ENCODE peak calls at places on chromosomes 13 and 19, in four cellular contexts. I, K, R and S are unnamed samples.

GRCh38 chr13:31208554-31209122 is 8.9 kb downstream of the B3GLCT start:
- DNase-seq in I (no peak), K (no peak), R (no peak), S (no peak)

GRCh38 chr19:355134-355533 is 10.5 kb upstream of the MIER2 start:
- DNase-seq in I (no peak), K (no peak), R (no peak), S (no peak)

GRCh38 chr13:113918580-113918979 is 54.7 kb upstream of the GAS6 start:
- DNase-seq in I (no peak), K (no peak), R (no peak), S (no peak)

GRCh38 chr19:8922591-8922990 is 87.6 kb downstream of the MUC16 start:
- DNase-seq in I (no peak), K (no peak), R (no peak), S (no peak)

GRCh38 chr13:40149611-40150283 is 494.3 kb downstream of the COG6 start:
- DNase-seq in I (no peak), K (peak), R (no peak), S (no peak)

GRCh38 chr19:913080-913748 is at the start of gene R3HDM4:
- DNase-seq in I (peak), K (peak), R (peak), S (peak)

GRCh38 chr19:13796301-13797057 is 1.2 kb downstream of the ZSWIM4 start:
- DNase-seq in I (no peak), K (peak), R (no peak), S (no peak)

GRCh38 chr13:94369862-94370491 is 109.5 kb downstream of the DCT start:
- DNase-seq in I (no peak), K (peak), R (no peak), S (no peak)

GRCh38 chr13:89704040-89704439 is 1643.4 kb upstream of the MIR17HG start:
- DNase-seq in I (no peak), K (no peak), R (no peak), S (no peak)

GRCh38 chr13:111460548-111461444 is 140.4 kb downstream of the TEX29 start:
- DNase-seq in I (peak), K (peak), R (no peak), S (no peak)

GRCh38 chr13:114024603-114025431 is 50.9 kb upstream of the C13orf46 start:
- DNase-seq in I (no peak), K (no peak), R (no peak), S (peak)

GRCh38 chr19:51524661-51525264 is 6.7 kb downstream of the SIGLEC6 start:
- DNase-seq in I (no peak), K (no peak), R (no peak), S (no peak)

GRCh38 chr13:30722361-30722760 is 13.0 kb upstream of the ALOX5AP start:
- DNase-seq in I (no peak), K (no peak), R (no peak), S (no peak)

DNA sequence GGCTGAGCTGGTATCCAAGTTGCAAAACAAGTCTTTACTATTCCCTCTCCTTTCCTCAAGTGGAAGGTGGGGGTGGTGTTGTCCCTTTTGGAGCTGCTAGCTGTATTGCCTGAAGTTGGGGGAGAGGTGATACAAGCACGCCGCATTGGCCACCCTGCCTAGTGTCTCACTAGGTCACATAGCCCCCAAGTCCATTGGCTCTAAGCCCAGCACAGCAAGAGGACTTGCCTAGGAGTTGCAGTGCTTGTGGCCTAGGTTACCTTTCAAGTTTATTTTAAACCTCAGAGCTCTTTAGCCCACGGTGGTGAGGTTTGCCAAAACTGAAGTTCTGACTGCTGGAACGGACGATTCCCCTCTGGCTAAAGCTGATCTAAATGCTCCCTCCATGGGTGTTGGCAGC is 5.3 kb upstream of the DNAJC3 start:
- DNase-seq in I (no peak), K (no peak), R (no peak), S (no peak)
- TF ChIP-seq CTCF in I (no peak), K (no peak), R (no peak), S (no peak)

GRCh38 chr13:110415669-110416068 is 108.6 kb downstream of the COL4A2 start:
- DNase-seq in I (no peak), K (peak), R (no peak), S (no peak)
- TF ChIP-seq CTCF in I (no peak), K (no peak), R (no peak), S (no peak)

DNA sequence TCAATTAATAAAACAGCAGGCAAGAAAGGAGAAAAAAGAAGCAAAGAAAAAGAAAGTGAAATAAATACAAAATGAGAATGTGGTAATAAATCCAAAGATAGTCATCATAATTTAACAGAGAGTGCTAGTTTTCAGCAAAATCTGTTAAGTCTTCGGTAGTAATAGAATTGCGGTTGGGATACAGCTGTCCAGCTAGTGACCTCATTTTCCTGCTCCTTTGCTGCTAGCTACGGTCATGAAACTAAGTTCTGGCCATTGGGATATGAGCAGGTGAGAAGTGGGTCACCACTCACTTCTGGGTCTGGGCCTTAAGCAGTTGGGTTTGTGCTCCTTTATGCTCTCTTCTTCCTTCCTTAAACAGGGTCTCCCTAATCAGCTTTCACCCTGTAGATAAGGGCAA is 11.7 kb upstream of the DGKH start:
- DNase-seq in I (no peak), K (no peak), R (no peak), S (no peak)
- TF ChIP-seq CTCF in I (no peak), K (no peak), R (no peak), S (no peak)

GRCh38 chr13:33815011-33815550 is 2.9 kb upstream of the RFC3 start:
- DNase-seq in I (no peak), K (no peak), R (no peak), S (no peak)

GRCh38 chr13:33816912-33817311 is 1.0 kb upstream of the RFC3 start:
- DNase-seq in I (no peak), K (no peak), R (no peak), S (no peak)

GRCh38 chr13:33817513-33817842 is 471 bp upstream of the RFC3 start:
- DNase-seq in I (no peak), K (no peak), R (no peak), S (no peak)

DNA sequence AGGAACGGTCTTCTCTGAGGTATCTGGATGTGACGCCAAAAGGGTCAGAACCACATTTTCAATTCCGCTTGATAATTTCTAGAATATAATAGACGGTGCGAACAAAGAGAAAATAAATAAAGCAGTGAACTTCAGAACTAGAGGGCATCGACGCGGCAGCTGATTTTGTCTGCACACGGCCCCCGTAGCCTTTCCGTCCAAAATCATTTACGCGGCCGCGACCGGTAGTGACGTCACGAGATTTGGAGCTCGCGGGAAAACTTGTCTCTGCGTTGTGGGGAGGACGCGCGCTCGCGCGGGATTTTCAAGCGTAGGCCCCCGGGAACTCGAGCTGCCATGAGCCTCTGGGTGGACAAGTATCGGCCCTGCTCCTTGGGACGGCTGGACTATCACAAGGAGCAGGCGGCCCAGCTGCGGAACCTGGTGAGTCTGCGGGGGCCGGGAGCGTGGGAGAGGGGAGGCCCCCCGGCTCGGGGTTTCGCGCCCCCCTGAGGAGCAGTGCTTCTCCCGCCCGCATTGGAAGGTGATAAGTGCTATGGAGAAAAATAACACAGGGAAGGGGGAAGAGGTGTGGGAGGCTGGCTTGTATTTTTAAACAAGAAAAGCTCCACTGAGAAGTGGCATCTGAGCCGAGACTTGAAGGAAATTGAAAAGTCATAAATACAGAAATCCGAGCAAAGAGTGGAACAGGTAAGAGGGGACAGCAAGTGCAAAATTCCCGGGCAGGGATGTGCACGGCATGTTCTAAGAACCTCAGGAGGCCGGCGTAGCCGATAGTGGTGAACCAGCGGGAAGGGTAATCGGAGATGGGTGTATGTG is at the start of gene RFC3:
- DNase-seq in I (peak), K (peak), R (peak), S (peak)
- TF ChIP-seq CTCF in I (no peak), K (no peak), R (no peak), S (no peak)

GRCh38 chr13:46603165-46603603 is 50.2 kb downstream of the LRCH1 start:
- DNase-seq in I (no peak), K (no peak), R (no peak), S (no peak)
- TF ChIP-seq CTCF in I (peak), K (peak), R (peak), S (no peak)

GRCh38 chr13:108176685-108177274 is 38.6 kb downstream of the LIG4 start:
- DNase-seq in I (peak), K (no peak), R (no peak), S (peak)
- TF ChIP-seq CTCF in I (peak), K (no peak), R (peak), S (no peak)

DNA sequence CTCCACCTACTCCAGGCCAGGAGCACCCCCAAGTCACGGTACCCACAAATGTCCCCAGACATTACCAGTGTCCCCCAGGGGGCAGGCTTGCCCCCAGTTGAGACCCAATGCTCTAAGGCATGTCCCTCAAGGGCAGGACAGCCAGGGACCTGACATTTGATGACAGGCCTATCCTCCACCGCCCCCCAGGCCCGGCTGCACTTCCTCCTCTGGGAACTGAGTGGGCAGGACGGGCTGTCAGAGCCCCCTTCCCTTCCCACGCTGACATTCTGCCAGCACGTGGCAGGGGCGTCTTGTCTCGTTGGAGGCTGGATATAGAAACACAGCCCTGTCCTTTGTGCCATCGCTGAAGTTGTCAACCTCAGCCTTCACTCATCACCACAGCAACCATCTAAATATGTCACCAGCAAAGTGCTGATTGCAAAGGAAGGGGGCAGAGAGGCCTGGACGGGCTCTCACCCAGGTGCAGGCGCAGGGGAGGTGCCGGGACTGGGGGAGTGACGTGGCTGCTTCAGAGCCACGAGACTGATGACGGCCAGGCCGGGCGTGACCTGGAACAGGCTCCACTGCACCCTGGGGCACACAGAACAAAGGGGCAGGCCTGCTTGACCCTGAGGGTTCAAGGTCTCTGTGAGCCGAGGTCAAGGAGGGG is 38.4 kb downstream of the GNG7 start:
- DNase-seq in I (peak), K (peak), R (no peak), S (peak)
- TF ChIP-seq CTCF in I (no peak), K (peak), R (no peak), S (no peak)

GRCh38 chr13:20473139-20473538 is 52.5 kb downstream of the CRYL1 start:
- DNase-seq in I (no peak), K (no peak), R (no peak), S (no peak)

GRCh38 chr13:20477394-20477793 is 48.3 kb downstream of the CRYL1 start:
- DNase-seq in I (no peak), K (no peak), R (no peak), S (no peak)

GRCh38 chr13:20473888-20474287 is 51.8 kb downstream of the CRYL1 start:
- DNase-seq in I (no peak), K (no peak), R (no peak), S (no peak)

GRCh38 chr13:20474515-20474914 is 51.1 kb downstream of the CRYL1 start:
- DNase-seq in I (no peak), K (no peak), R (no peak), S (no peak)

DNA sequence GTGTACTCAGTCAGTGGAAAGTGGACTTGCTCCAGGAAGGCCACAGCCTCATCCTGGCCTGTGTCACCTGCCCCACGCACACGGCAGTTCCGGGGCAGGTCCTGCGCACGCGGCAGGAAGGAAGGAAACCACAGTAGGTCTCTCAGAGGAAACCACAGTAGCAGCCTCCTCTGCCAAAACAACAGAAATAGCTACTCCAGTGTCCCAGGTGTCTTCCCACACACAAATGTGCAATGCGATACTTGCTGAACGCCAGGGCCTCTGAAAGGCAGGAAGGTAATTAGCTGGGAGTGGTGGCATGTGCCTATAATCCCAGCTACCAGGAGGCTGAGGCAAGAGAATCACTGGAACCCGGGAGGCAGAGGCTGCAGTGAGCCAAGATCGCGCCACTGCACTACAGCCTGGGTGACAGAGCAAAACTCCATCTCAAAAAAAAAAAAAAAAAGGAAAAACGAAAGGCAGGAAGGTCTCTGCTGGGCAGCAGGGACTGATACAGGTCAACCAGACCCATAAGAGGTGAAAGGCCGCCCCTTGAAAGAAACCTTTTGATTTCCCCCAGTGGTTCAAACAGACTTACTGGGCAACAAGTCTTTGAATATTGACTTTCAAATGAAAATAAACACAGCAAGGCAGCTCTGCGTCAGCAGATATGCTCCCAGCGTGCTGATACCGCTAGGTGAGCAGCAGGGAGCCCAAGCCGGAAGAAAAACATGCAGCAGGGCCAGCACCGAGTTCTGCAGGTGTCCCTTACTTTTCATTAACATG is 49.5 kb downstream of the CRYL1 start:
- DNase-seq in I (no peak), K (no peak), R (no peak), S (no peak)
- TF ChIP-seq CTCF in I (no peak), K (no peak), R (no peak), S (no peak)

DNA sequence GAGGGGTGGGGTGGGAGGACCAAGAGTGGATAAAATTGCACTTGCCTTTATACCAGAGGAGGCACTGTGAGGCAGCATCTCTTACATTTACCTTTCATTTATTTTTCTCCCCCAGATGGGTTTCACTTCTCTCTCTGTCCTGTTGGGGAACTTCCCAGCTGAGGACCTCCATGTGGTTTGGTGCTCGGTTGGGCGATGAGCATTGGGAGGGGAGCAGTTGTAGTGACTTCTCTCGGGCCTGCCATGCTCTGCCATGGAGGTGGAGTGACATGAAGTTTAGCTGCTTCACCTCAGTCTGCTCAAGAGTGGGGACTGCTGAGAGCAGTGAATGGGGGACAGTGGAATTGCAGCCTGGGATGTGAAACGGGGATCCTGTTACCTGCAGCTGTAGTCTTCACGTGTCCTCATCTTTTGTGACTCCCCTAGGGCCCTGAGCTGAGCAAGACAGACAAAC is 23.1 kb upstream of the CXCL17 start:
- DNase-seq in I (no peak), K (no peak), R (no peak), S (peak)
- TF ChIP-seq CTCF in I (no peak), K (no peak), R (no peak), S (no peak)

GRCh38 chr13:97573011-97573410 is 139.0 kb downstream of the RAP2A start:
- DNase-seq in I (no peak), K (no peak), R (no peak), S (no peak)

GRCh38 chr13:97577026-97577425 is 143.1 kb downstream of the RAP2A start:
- DNase-seq in I (no peak), K (no peak), R (no peak), S (no peak)

GRCh38 chr13:97574926-97575325 is 141.0 kb downstream of the RAP2A start:
- DNase-seq in I (peak), K (peak), R (no peak), S (no peak)
- TF ChIP-seq CTCF in I (peak), K (peak), R (no peak), S (no peak)